ENCODE peak calls at places on chromosome 21, in five cellular contexts. One of them, this sample, is unnamed.
A peak's percentile ranks its signal among the peaks of the same experiment; 100 is the strongest.

GRCh38 chr21:20875741-20876140 is 122.5 kb upstream of the NCAM2 start:
- DNase-seq in body of pancreas: no peak
- DNase-seq in NCI-H2107: no peak
- DNase-seq in LoVo: no peak
- DNase-seq in ELF-1: no peak
- DNase-seq in this sample: no peak

GRCh38 chr21:29379517-29380054 is 80.9 kb downstream of the BACH1 start:
- DNase-seq in ELF-1: no peak
- DNase-seq in LoVo: no peak
- DNase-seq in body of pancreas: no peak
- DNase-seq in NCI-H2107: no peak
- DNase-seq in this sample: no peak

GRCh38 chr21:42858957-42859890 is 20.1 kb downstream of the WDR4 start:
- DNase-seq in NCI-H2107: no peak
- DNase-seq in body of pancreas: no peak
- DNase-seq in LoVo: no peak
- DNase-seq in ELF-1: no peak
- DNase-seq in this sample: no peak

GRCh38 chr21:41168391-41169257 is 664 bp downstream of the BACE2 start:
- DNase-seq in NCI-H2107: no peak
- DNase-seq in body of pancreas: peak; percentile 66
- DNase-seq in ELF-1: no peak
- DNase-seq in LoVo: peak; percentile 39
- DNase-seq in this sample: peak; percentile 70

GRCh38 chr21:38995071-38995669 is 188.1 kb downstream of the PSMG1 start:
- DNase-seq in body of pancreas: no peak
- DNase-seq in NCI-H2107: no peak
- DNase-seq in ELF-1: no peak
- DNase-seq in LoVo: no peak
- DNase-seq in this sample: no peak

GRCh38 chr21:43315244-43316137 is 111.4 kb downstream of the SIK1 start:
- DNase-seq in body of pancreas: no peak
- DNase-seq in LoVo: no peak
- DNase-seq in ELF-1: no peak
- DNase-seq in NCI-H2107: no peak
- DNase-seq in this sample: no peak

GRCh38 chr21:17461014-17461413 is 51.8 kb upstream of the CXADR start:
- DNase-seq in ELF-1: no peak
- DNase-seq in NCI-H2107: no peak
- DNase-seq in body of pancreas: peak; percentile 64
- DNase-seq in LoVo: no peak
- DNase-seq in this sample: no peak

GRCh38 chr21:45263534-45263933 is 24.2 kb downstream of the POFUT2 start:
- DNase-seq in ELF-1: no peak
- DNase-seq in LoVo: no peak
- DNase-seq in body of pancreas: no peak
- DNase-seq in NCI-H2107: no peak
- DNase-seq in this sample: no peak

GRCh38 chr21:32578107-32578691 is 7.1 kb downstream of the TCP10L start:
- DNase-seq in ELF-1: peak; percentile 47
- DNase-seq in NCI-H2107: no peak
- DNase-seq in body of pancreas: no peak
- DNase-seq in LoVo: peak; percentile 62
- DNase-seq in this sample: no peak

This sample was measured in ureter.